ENCODE peak calls at places on chromosomes 6 and 20, in ten cellular contexts. C, N, S, G, V, D, W, L, J and K are unnamed samples.

GRCh38 chr20:39004508-39004907 is 42.4 kb downstream of the DHX35 start:
- DNase-seq in W (no peak), V (no peak), S (no peak), C (peak; percentile 54), J (no peak), N (peak; percentile 80), G (peak; percentile 59), D (no peak), L (no peak), K (no peak)

GRCh38 chr6:110323004-110323657 is 35.0 kb downstream of the METTL24 start:
- DNase-seq in C (no peak), D (no peak), L (no peak), S (no peak), J (no peak), V (peak; percentile 91), G (no peak), W (no peak), N (no peak), K (no peak)

GRCh38 chr6:135902756-135903331 is 51.3 kb downstream of the PDE7B start:
- DNase-seq in G (no peak), D (no peak), V (no peak), C (no peak), L (no peak), J (no peak), N (no peak), S (no peak), W (no peak), K (no peak)

GRCh38 chr6:104887350-104887749 is 27.6 kb upstream of the HACE1 start:
- DNase-seq in D (no peak), W (no peak), J (no peak), G (no peak), V (peak; percentile 56), S (no peak), C (no peak), L (no peak), N (peak; percentile 15), K (no peak)

GRCh38 chr20:47088339-47088738 is 193.7 kb downstream of the EYA2 start:
- DNase-seq in N (no peak), L (no peak), G (no peak), J (no peak), W (peak; percentile 71), S (no peak), C (no peak), V (no peak), D (no peak), K (no peak)

GRCh38 chr6:3309391-3310050 is 50.8 kb downstream of the PSMG4 start:
- DNase-seq in G (no peak), W (no peak), J (no peak), N (peak; percentile 66), C (no peak), V (peak; percentile 53), L (peak; percentile 50), D (no peak), S (no peak), K (no peak)

GRCh38 chr20:4071177-4071723 is 55.9 kb upstream of the RNF24 start:
- DNase-seq in W (peak; percentile 35), L (no peak), D (no peak), G (no peak), N (no peak), V (peak; percentile 42), S (no peak), C (no peak), J (no peak), K (no peak)

GRCh38 chr6:25010917-25011625 is 75.3 kb upstream of the RIPOR2 start:
- DNase-seq in L (no peak), G (no peak), D (no peak), S (no peak), C (no peak), N (no peak), J (no peak), W (no peak), V (no peak), K (no peak)

GRCh38 chr20:2578430-2579192 is 42.2 kb downstream of the TMC2 start:
- DNase-seq in J (no peak), C (no peak), G (no peak), L (no peak), V (no peak), S (peak; percentile 62), N (no peak), W (no peak), D (no peak), K (no peak)

GRCh38 chr20:2575682-2576081 is 39.3 kb downstream of the TMC2 start:
- DNase-seq in J (no peak), D (no peak), C (no peak), W (no peak), L (no peak), V (no peak), S (no peak), N (no peak), G (no peak), K (no peak)

DNA sequence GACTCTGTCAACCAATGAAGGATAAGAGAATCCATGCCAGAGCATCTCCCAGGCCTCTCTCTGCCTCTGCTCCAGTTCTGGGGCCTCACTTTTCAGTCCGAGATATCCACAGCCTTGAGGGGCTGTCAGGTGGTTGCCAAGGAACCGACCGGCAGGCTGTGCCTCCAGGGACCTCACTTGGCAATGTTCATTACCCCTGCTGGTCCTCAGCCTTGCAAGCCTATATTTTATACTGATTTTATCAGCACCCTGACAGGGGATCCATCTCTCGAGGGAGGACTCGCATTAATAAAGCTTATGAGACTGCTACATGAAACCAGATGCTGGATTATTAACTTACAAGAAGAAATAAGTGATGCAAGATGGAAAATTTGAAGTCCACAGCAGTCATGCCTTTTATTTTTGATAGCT is 39.9 kb downstream of the TMC2 start:
- DNase-seq in C (no peak), S (no peak), V (no peak), N (no peak), L (no peak), G (no peak), D (no peak), J (no peak), W (no peak), K (no peak)
- H3K4me1 ChIP-seq in C (no peaks in the 10 kb centered on the region), S (peaks cover 3% of the 10 kb centered on the region), V (peaks cover 4% of the 10 kb centered on the region), N (no peaks in the 10 kb centered on the region), L (no peaks in the 10 kb centered on the region), G (no peaks in the 10 kb centered on the region), D (no peaks in the 10 kb centered on the region), J (no peaks in the 10 kb centered on the region), W (no peaks in the 10 kb centered on the region), K (no peaks in the 10 kb centered on the region)

GRCh38 chr6:52498538-52499017 is 78.3 kb downstream of the TRAM2 start:
- DNase-seq in N (peak; percentile 85), L (no peak), D (no peak), V (peak; percentile 70), W (no peak), G (no peak), S (no peak), J (no peak), C (no peak), K (no peak)

GRCh38 chr6:52500268-52501129 is 76.4 kb downstream of the TRAM2 start:
- DNase-seq in C (no peak), V (no peak), J (peak; percentile 72), W (no peak), N (no peak), L (peak; percentile 82), G (no peak), S (no peak), D (no peak), K (no peak)

GRCh38 chr6:52499026-52499425 is 77.8 kb downstream of the TRAM2 start:
- DNase-seq in C (no peak), G (no peak), L (no peak), J (no peak), N (peak; percentile 35), S (no peak), W (no peak), V (no peak), D (no peak), K (no peak)

GRCh38 chr6:52497652-52498408 is 77.7 kb downstream of the EFHC1 start:
- DNase-seq in J (peak; percentile 79), W (no peak), C (peak; percentile 65), V (no peak), G (peak; percentile 52), L (no peak), S (no peak), D (peak; percentile 54), N (peak; percentile 91), K (peak; percentile 83)

DNA sequence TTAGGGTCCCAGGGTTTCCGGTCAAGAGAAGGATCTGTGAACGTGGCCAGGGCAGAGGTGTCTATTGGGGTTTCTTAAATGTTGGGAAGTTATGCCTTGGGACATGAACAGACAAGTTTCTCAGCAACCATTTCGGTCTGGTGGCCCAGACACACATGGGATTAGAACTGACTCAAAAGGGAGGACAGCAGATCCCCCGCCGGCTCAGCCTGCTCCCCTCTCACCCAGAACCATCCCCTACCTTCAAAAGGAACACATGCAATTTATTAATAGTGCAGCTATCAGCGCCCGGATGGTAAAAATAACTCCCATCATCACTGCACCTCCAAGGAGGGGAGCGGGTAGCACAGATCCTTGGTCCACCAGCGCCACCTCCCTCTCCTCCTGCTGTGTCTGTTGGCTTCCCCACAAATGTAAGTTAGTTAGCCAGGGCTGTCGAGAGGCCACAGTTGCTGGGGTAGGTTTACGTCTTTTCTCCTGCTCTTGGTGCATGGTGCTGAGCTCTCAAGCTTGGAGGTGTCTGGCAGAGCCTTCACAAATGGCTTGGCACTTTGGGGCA is 77.1 kb downstream of the TRAM2 start:
- DNase-seq in L (peak; percentile 84), G (no peak), D (no peak), S (no peak), N (no peak), C (no peak), J (peak; percentile 77), V (no peak), W (no peak), K (no peak)
- TF ChIP-seq CTCF in L (no peak), G (no peak), D (no peak), S (no peak), N (no peak), C (no peak), J (no peak), V (no peak), W (no peak), K (no peak)

GRCh38 chr6:15301179-15302006 is 55.5 kb downstream of the JARID2 start:
- DNase-seq in V (no peak), C (no peak), G (no peak), J (no peak), W (no peak), N (no peak), S (no peak), D (no peak), L (no peak), K (no peak)
- H3K4me1 ChIP-seq in V (peaks cover 12% of the 10 kb centered on the region), C (peaks cover 11% of the 10 kb centered on the region), G (peaks cover 42% of the 10 kb centered on the region), J (peaks cover 62% of the 10 kb centered on the region), W (peaks cover 17% of the 10 kb centered on the region), N (peaks cover 66% of the 10 kb centered on the region), S (peaks cover 14% of the 10 kb centered on the region), D (no peaks in the 10 kb centered on the region), L (peaks cover 35% of the 10 kb centered on the region), K (peaks cover 73% of the 10 kb centered on the region)

GRCh38 chr6:36389353-36389752 is 1.9 kb upstream of the ETV7 start:
- DNase-seq in D (no peak), V (no peak), J (no peak), W (no peak), G (no peak), C (no peak), N (no peak), L (no peak), S (no peak), K (no peak)

GRCh38 chr6:36386495-36387439 is 702 bp downstream of the ETV7 start:
- DNase-seq in S (peak; percentile 63), J (no peak), W (no peak), V (peak; percentile 83), C (peak; percentile 41), N (no peak), D (peak; percentile 39), L (no peak), G (peak; percentile 63), K (no peak)

GRCh38 chr6:36387440-36388303 is at the start of gene ETV7:
- DNase-seq in S (peak; percentile 79), G (peak; percentile 72), D (no peak), W (no peak), J (no peak), N (peak; percentile 31), V (peak; percentile 73), C (peak; percentile 44), L (no peak), K (no peak)

GRCh38 chr6:36392621-36393020 is 5.2 kb upstream of the ETV7 start:
- DNase-seq in G (no peak), W (no peak), C (no peak), J (no peak), V (peak; percentile 60), D (no peak), S (no peak), N (no peak), L (no peak), K (no peak)
- TF ChIP-seq CTCF in G (no peak), W (no peak), C (no peak), J (no peak), V (peak; percentile 63), D (no peak), S (no peak), N (no peak), L (no peak), K (no peak)